ENCODE peak calls at places on chromosomes 4 and X, in six cellular contexts. V is thoracic aorta; C is naive thymus-derived CD4-positive, alpha-beta T cell; I is DND-41; Z is body of pancreas; A is heart right ventricle. O is an unnamed sample.

GRCh38 chr4:78787392-78788004 is 11.3 kb downstream of the BMP2K start:
- ATAC-seq in V (no peak), Z (no peak), C (no peak), A (no peak), I (no peak), O (no peak)

GRCh38 chrX:48569958-48570357 is 4.3 kb upstream of the RBM3 start:
- ATAC-seq in Z (no peak), A (no peak), I (no peak), C (no peak), V (no peak), O (no peak)

GRCh38 chr4:2058264-2059033 is 678 bp upstream of the NAT8L start:
- ATAC-seq in V (no peak), A (no peak), I (peak; percentile 46), Z (peak; percentile 26), C (peak; percentile 26), O (no peak)

GRCh38 chr4:39375478-39375877 is 9.3 kb upstream of the RFC1 start:
- ATAC-seq in C (no peak), A (no peak), I (no peak), V (no peak), Z (no peak), O (no peak)

GRCh38 chr4:80219301-80220025 is 22.2 kb downstream of the PRDM8 start:
- ATAC-seq in I (no peak), Z (no peak), V (no peak), A (no peak), C (no peak), O (no peak)

GRCh38 chr4:24570574-24571236 is 13.6 kb downstream of the DHX15 start:
- ATAC-seq in Z (no peak), I (peak; percentile 40), V (no peak), C (peak; percentile 31), A (no peak), O (no peak)

GRCh38 chrX:49250578-49250977 is 13.9 kb downstream of the FOXP3 start:
- ATAC-seq in C (no peak), A (no peak), Z (no peak), I (no peak), V (no peak), O (peak; percentile 3)

GRCh38 chr4:40693946-40694345 is 55.8 kb upstream of the NSUN7 start:
- ATAC-seq in C (no peak), Z (no peak), I (no peak), V (no peak), A (no peak), O (no peak)

GRCh38 chrX:152843852-152844251 is 13.0 kb downstream of the NSDHL start:
- ATAC-seq in A (peak; percentile 94), I (no peak), Z (no peak), V (no peak), C (no peak), O (no peak)

GRCh38 chrX:72272868-72273267 is 4.2 kb downstream of the RPS4X start:
- ATAC-seq in V (no peak), A (no peak), C (no peak), I (no peak), Z (no peak), O (no peak)

GRCh38 chr4:78446607-78447006 is 105.0 kb upstream of the ANXA3 start:
- ATAC-seq in C (no peak), A (no peak), I (no peak), V (no peak), Z (no peak), O (no peak)

GRCh38 chr4:14888790-14889189 is 113.5 kb upstream of the CPEB2 start:
- ATAC-seq in I (no peak), C (no peak), V (no peak), Z (peak; percentile 56), A (no peak), O (peak; percentile 43)

GRCh38 chr4:111454961-111455360 is 690.3 kb upstream of the FAM241A start:
- ATAC-seq in A (no peak), C (no peak), V (no peak), Z (no peak), I (no peak), O (no peak)

GRCh38 chr4:90825849-90826248 is 698.7 kb downstream of the CCSER1 start:
- ATAC-seq in I (no peak), A (no peak), C (no peak), V (no peak), Z (no peak), O (no peak)

GRCh38 chr4:15690020-15690809 is 8.6 kb downstream of the FAM200B start:
- ATAC-seq in V (no peak), C (peak; percentile 63), Z (peak; percentile 78), I (no peak), A (no peak), O (peak; percentile 51)

GRCh38 chrX:80312448-80312847 is 107.8 kb upstream of the TENT5D start:
- ATAC-seq in C (no peak), A (no peak), I (no peak), V (no peak), Z (no peak), O (no peak)
- H3K27me3 ChIP-seq in C (no peaks in the 10 kb centered on the region), A (no peaks in the 10 kb centered on the region), I (no peaks in the 10 kb centered on the region), V (no peaks in the 10 kb centered on the region), Z (no peaks in the 10 kb centered on the region), O (no peaks in the 10 kb centered on the region)

GRCh38 chrX:18166068-18166467 is 54.6 kb downstream of the BEND2 start:
- ATAC-seq in A (no peak), V (no peak), I (no peak), Z (no peak), C (no peak), O (no peak)
- H3K27ac ChIP-seq in A (no peak overlapping the region), V (no peak overlapping the region), I (no peak overlapping the region), Z (no peak overlapping the region), C (no peak overlapping the region), O (no peak overlapping the region)

DNA sequence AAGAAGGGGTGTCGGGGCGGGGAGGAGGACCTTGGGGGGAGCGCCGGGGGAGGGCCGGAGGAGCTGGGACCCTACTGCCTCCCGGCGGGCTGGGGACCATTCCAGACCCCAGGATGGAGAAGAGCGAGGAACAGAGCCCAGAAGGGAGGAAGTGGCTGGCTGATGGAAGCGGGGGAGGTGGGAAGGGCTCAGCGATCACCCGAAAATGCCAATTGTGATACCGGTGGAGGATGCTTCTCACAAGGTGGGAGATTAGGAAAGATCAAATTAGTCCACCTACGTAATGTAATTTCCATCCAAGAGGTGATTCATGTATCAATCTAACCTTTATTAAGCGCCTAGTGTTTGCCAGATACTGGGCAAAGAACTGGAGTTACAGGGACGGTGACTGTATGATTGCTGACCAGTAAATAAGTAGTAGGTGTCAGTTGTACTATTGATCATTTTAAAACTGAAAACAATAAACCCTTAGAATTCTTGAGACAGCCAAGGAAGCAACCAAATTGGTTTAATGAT is 456 bp upstream of the RAI2 start:
- ATAC-seq in C (no peak), A (no peak), V (no peak), Z (no peak), I (no peak), O (peak; percentile 11)
- H3K27me3 ChIP-seq in C (no peaks in the 10 kb centered on the region), A (no peaks in the 10 kb centered on the region), V (no peaks in the 10 kb centered on the region), Z (no peaks in the 10 kb centered on the region), I (no peaks in the 10 kb centered on the region), O (no peaks in the 10 kb centered on the region)

GRCh38 chr4:143410015-143410414 is 73.3 kb downstream of the GAB1 start:
- ATAC-seq in Z (no peak), C (no peak), I (no peak), V (no peak), A (no peak), O (no peak)
- H3K27ac ChIP-seq in Z (no peak overlapping the region), C (no peak overlapping the region), I (no peak overlapping the region), V (peak overlapping the region; percentile 43), A (peak overlapping the region; percentile 65), O (peak overlapping the region; percentile 67)

DNA sequence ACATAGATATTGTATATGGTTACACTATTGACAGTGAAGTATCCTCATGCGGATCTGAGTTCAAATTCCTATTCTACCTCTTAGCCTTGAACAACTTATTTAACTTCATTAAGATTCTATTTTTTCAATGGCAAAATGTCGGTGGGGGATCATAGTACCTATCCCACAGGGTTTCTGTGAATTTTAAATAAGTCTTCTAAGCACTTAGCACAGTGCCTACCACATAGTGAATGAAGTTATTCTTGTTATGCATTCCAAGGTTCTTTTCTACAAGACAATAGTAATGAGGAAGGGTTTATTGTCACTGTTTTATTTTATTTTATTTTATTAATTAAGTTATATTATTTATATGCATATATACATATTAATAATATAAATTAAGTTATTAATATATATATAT is 8.8 kb upstream of the ENAM start:
- ATAC-seq in C (no peak), I (peak; percentile 54), V (no peak), Z (no peak), A (no peak), O (no peak)
- H3K27me3 ChIP-seq in C (no peaks in the 10 kb centered on the region), I (no peaks in the 10 kb centered on the region), V (no peaks in the 10 kb centered on the region), Z (no peaks in the 10 kb centered on the region), A (no peaks in the 10 kb centered on the region), O (no peaks in the 10 kb centered on the region)

O was measured in gastroesophageal sphincter.